ENCODE peak calls at places on chromosomes 11 and 22, in seven cellular contexts. One of them, this sample, is unnamed.

GRCh38 chr11:14258177-14258935 is 100.6 kb downstream of the RRAS2 start:
- DNase-seq in HTR-8/SVneo: peak
- DNase-seq in anterior cingulate cortex: no peak
- DNase-seq in MG63: no peak
- DNase-seq in upper lobe of right lung: no peak
- DNase-seq in cardiac fibroblast: peak
- DNase-seq in AML-193: no peak
- DNase-seq in this sample: no peak

GRCh38 chr11:65488273-65489058 is 10.4 kb upstream of the MALAT1 start:
- DNase-seq in HTR-8/SVneo: no peak
- DNase-seq in anterior cingulate cortex: no peak
- DNase-seq in MG63: no peak
- DNase-seq in upper lobe of right lung: peak
- DNase-seq in cardiac fibroblast: peak
- DNase-seq in AML-193: no peak
- DNase-seq in this sample: no peak

GRCh38 chr11:93775289-93775688 is 8.8 kb upstream of the MED17 start:
- DNase-seq in HTR-8/SVneo: no peak
- DNase-seq in anterior cingulate cortex: no peak
- DNase-seq in MG63: no peak
- DNase-seq in upper lobe of right lung: no peak
- DNase-seq in cardiac fibroblast: peak
- DNase-seq in AML-193: no peak
- DNase-seq in this sample: peak

GRCh38 chr11:19873730-19874129 is 161.1 kb downstream of the NAV2 start:
- DNase-seq in HTR-8/SVneo: no peak
- DNase-seq in anterior cingulate cortex: no peak
- DNase-seq in MG63: no peak
- DNase-seq in upper lobe of right lung: no peak
- DNase-seq in cardiac fibroblast: no peak
- DNase-seq in AML-193: no peak
- DNase-seq in this sample: no peak

GRCh38 chr11:87454246-87454645 is 416.5 kb downstream of the TMEM135 start:
- DNase-seq in HTR-8/SVneo: no peak
- DNase-seq in anterior cingulate cortex: peak
- DNase-seq in MG63: peak
- DNase-seq in upper lobe of right lung: no peak
- DNase-seq in cardiac fibroblast: no peak
- DNase-seq in AML-193: no peak
- DNase-seq in this sample: no peak

GRCh38 chr11:69131644-69132300 is 24.0 kb upstream of the SMIM38 start:
- DNase-seq in HTR-8/SVneo: peak
- DNase-seq in anterior cingulate cortex: peak
- DNase-seq in MG63: peak
- DNase-seq in upper lobe of right lung: peak
- DNase-seq in cardiac fibroblast: peak
- DNase-seq in AML-193: no peak
- DNase-seq in this sample: no peak

GRCh38 chr11:111362887-111363411 is 16.1 kb downstream of the POU2AF1 start:
- DNase-seq in HTR-8/SVneo: no peak
- DNase-seq in anterior cingulate cortex: no peak
- DNase-seq in MG63: no peak
- DNase-seq in upper lobe of right lung: peak
- DNase-seq in cardiac fibroblast: no peak
- DNase-seq in AML-193: no peak
- DNase-seq in this sample: no peak

GRCh38 chr22:31625257-31625640 is 36.8 kb downstream of the PISD start:
- DNase-seq in HTR-8/SVneo: no peak
- DNase-seq in anterior cingulate cortex: no peak
- DNase-seq in MG63: no peak
- DNase-seq in upper lobe of right lung: no peak
- DNase-seq in cardiac fibroblast: no peak
- DNase-seq in AML-193: no peak
- DNase-seq in this sample: no peak

GRCh38 chr11:128407962-128408361 is 179.4 kb downstream of the ETS1 start:
- DNase-seq in HTR-8/SVneo: no peak
- DNase-seq in anterior cingulate cortex: peak
- DNase-seq in MG63: peak
- DNase-seq in upper lobe of right lung: no peak
- DNase-seq in cardiac fibroblast: peak
- DNase-seq in AML-193: no peak
- DNase-seq in this sample: no peak

GRCh38 chr11:57167125-57167839 is 14.5 kb upstream of the LRRC55 start:
- DNase-seq in HTR-8/SVneo: no peak
- DNase-seq in anterior cingulate cortex: no peak
- DNase-seq in MG63: no peak
- DNase-seq in upper lobe of right lung: no peak
- DNase-seq in cardiac fibroblast: no peak
- DNase-seq in AML-193: no peak
- DNase-seq in this sample: no peak

GRCh38 chr11:76074178-76075112 is 131.9 kb downstream of the WNT11 start:
- DNase-seq in HTR-8/SVneo: no peak
- DNase-seq in anterior cingulate cortex: no peak
- DNase-seq in MG63: peak
- DNase-seq in upper lobe of right lung: no peak
- DNase-seq in cardiac fibroblast: peak
- DNase-seq in AML-193: no peak
- DNase-seq in this sample: peak

GRCh38 chr11:66172146-66172545 is 96.3 kb upstream of the RAB1B start:
- DNase-seq in HTR-8/SVneo: peak
- DNase-seq in anterior cingulate cortex: no peak
- DNase-seq in MG63: peak
- DNase-seq in upper lobe of right lung: no peak
- DNase-seq in cardiac fibroblast: peak
- DNase-seq in AML-193: no peak
- DNase-seq in this sample: no peak

GRCh38 chr22:30245985-30246901 is at the start of gene LIF:
- DNase-seq in HTR-8/SVneo: no peak
- DNase-seq in anterior cingulate cortex: no peak
- DNase-seq in MG63: peak
- DNase-seq in upper lobe of right lung: no peak
- DNase-seq in cardiac fibroblast: peak
- DNase-seq in AML-193: no peak
- DNase-seq in this sample: peak

GRCh38 chr11:79956061-79956460 is 515.2 kb upstream of the TENM4 start:
- DNase-seq in HTR-8/SVneo: no peak
- DNase-seq in anterior cingulate cortex: no peak
- DNase-seq in MG63: no peak
- DNase-seq in upper lobe of right lung: no peak
- DNase-seq in cardiac fibroblast: no peak
- DNase-seq in AML-193: no peak
- DNase-seq in this sample: no peak

GRCh38 chr22:38700271-38700788 is 413 bp downstream of the JOSD1 start:
- DNase-seq in HTR-8/SVneo: no peak
- DNase-seq in anterior cingulate cortex: no peak
- DNase-seq in MG63: peak
- DNase-seq in upper lobe of right lung: peak
- DNase-seq in cardiac fibroblast: peak
- DNase-seq in AML-193: peak
- DNase-seq in this sample: peak

GRCh38 chr11:33168605-33169240 is 7.4 kb upstream of the CSTF3 start:
- DNase-seq in HTR-8/SVneo: no peak
- DNase-seq in anterior cingulate cortex: no peak
- DNase-seq in MG63: no peak
- DNase-seq in upper lobe of right lung: no peak
- DNase-seq in cardiac fibroblast: no peak
- DNase-seq in AML-193: no peak
- DNase-seq in this sample: no peak

GRCh38 chr11:134139873-134140331 is 71.0 kb downstream of the JAM3 start:
- DNase-seq in HTR-8/SVneo: peak
- DNase-seq in anterior cingulate cortex: peak
- DNase-seq in MG63: peak
- DNase-seq in upper lobe of right lung: no peak
- DNase-seq in cardiac fibroblast: peak
- DNase-seq in AML-193: peak
- DNase-seq in this sample: peak

GRCh38 chr11:1863352-1864215 is 10.7 kb downstream of the LSP1 start:
- DNase-seq in HTR-8/SVneo: peak
- DNase-seq in anterior cingulate cortex: peak
- DNase-seq in MG63: peak
- DNase-seq in upper lobe of right lung: peak
- DNase-seq in cardiac fibroblast: peak
- DNase-seq in AML-193: no peak
- DNase-seq in this sample: peak

GRCh38 chr11:27162237-27162636 is 121.6 kb downstream of the BBOX1 start:
- DNase-seq in HTR-8/SVneo: no peak
- DNase-seq in anterior cingulate cortex: no peak
- DNase-seq in MG63: no peak
- DNase-seq in upper lobe of right lung: no peak
- DNase-seq in cardiac fibroblast: no peak
- DNase-seq in AML-193: no peak
- DNase-seq in this sample: no peak

GRCh38 chr11:114159320-114159719 is 99.8 kb downstream of the ZBTB16 start:
- DNase-seq in HTR-8/SVneo: no peak
- DNase-seq in anterior cingulate cortex: no peak
- DNase-seq in MG63: no peak
- DNase-seq in upper lobe of right lung: no peak
- DNase-seq in cardiac fibroblast: peak
- DNase-seq in AML-193: no peak
- DNase-seq in this sample: no peak

GRCh38 chr11:113274708-113275582 is 39.4 kb upstream of the TTC12 start:
- DNase-seq in HTR-8/SVneo: no peak
- DNase-seq in anterior cingulate cortex: peak
- DNase-seq in MG63: peak
- DNase-seq in upper lobe of right lung: no peak
- DNase-seq in cardiac fibroblast: no peak
- DNase-seq in AML-193: no peak
- DNase-seq in this sample: no peak

GRCh38 chr11:93849751-93850584 is 450 bp downstream of the VSTM5 start:
- DNase-seq in HTR-8/SVneo: no peak
- DNase-seq in anterior cingulate cortex: peak
- DNase-seq in MG63: no peak
- DNase-seq in upper lobe of right lung: no peak
- DNase-seq in cardiac fibroblast: peak
- DNase-seq in AML-193: no peak
- DNase-seq in this sample: no peak

GRCh38 chr11:76916712-76917111 is 56.0 kb downstream of the ACER3 start:
- DNase-seq in HTR-8/SVneo: no peak
- DNase-seq in anterior cingulate cortex: no peak
- DNase-seq in MG63: no peak
- DNase-seq in upper lobe of right lung: no peak
- DNase-seq in cardiac fibroblast: no peak
- DNase-seq in AML-193: no peak
- DNase-seq in this sample: no peak

GRCh38 chr11:112400615-112401014 is 140.0 kb upstream of the PLET1 start:
- DNase-seq in HTR-8/SVneo: no peak
- DNase-seq in anterior cingulate cortex: no peak
- DNase-seq in MG63: no peak
- DNase-seq in upper lobe of right lung: no peak
- DNase-seq in cardiac fibroblast: no peak
- DNase-seq in AML-193: no peak
- DNase-seq in this sample: no peak

GRCh38 chr11:112265659-112266409 is 5.2 kb upstream of the PLET1 start:
- DNase-seq in HTR-8/SVneo: no peak
- DNase-seq in anterior cingulate cortex: no peak
- DNase-seq in MG63: no peak
- DNase-seq in upper lobe of right lung: no peak
- DNase-seq in cardiac fibroblast: no peak
- DNase-seq in AML-193: no peak
- DNase-seq in this sample: no peak

GRCh38 chr11:71432761-71433647 is 15.2 kb downstream of the DHCR7 start:
- DNase-seq in HTR-8/SVneo: no peak
- DNase-seq in anterior cingulate cortex: peak
- DNase-seq in MG63: no peak
- DNase-seq in upper lobe of right lung: no peak
- DNase-seq in cardiac fibroblast: no peak
- DNase-seq in AML-193: no peak
- DNase-seq in this sample: no peak

GRCh38 chr22:35661377-35661937 is 13.2 kb downstream of the APOL6 start:
- DNase-seq in HTR-8/SVneo: no peak
- DNase-seq in anterior cingulate cortex: no peak
- DNase-seq in MG63: no peak
- DNase-seq in upper lobe of right lung: no peak
- DNase-seq in cardiac fibroblast: peak
- DNase-seq in AML-193: no peak
- DNase-seq in this sample: no peak

GRCh38 chr22:40070701-40071100 is 75.9 kb downstream of the FAM83F start:
- DNase-seq in HTR-8/SVneo: peak
- DNase-seq in anterior cingulate cortex: no peak
- DNase-seq in MG63: no peak
- DNase-seq in upper lobe of right lung: no peak
- DNase-seq in cardiac fibroblast: no peak
- DNase-seq in AML-193: no peak
- DNase-seq in this sample: no peak

GRCh38 chr11:81644239-81644840 is 1089.3 kb downstream of the FAM181B start:
- DNase-seq in HTR-8/SVneo: peak
- DNase-seq in anterior cingulate cortex: peak
- DNase-seq in MG63: peak
- DNase-seq in upper lobe of right lung: no peak
- DNase-seq in cardiac fibroblast: peak
- DNase-seq in AML-193: peak
- DNase-seq in this sample: peak

GRCh38 chr22:37019309-37020191 is at the start of the genes MPST and TST:
- DNase-seq in HTR-8/SVneo: peak
- DNase-seq in anterior cingulate cortex: peak
- DNase-seq in MG63: peak
- DNase-seq in upper lobe of right lung: peak
- DNase-seq in cardiac fibroblast: peak
- DNase-seq in AML-193: peak
- DNase-seq in this sample: peak

GRCh38 chr11:117923773-117924172 is 5.4 kb downstream of the TMPRSS13 start:
- DNase-seq in HTR-8/SVneo: no peak
- DNase-seq in anterior cingulate cortex: no peak
- DNase-seq in MG63: no peak
- DNase-seq in upper lobe of right lung: no peak
- DNase-seq in cardiac fibroblast: no peak
- DNase-seq in AML-193: no peak
- DNase-seq in this sample: no peak

GRCh38 chr11:3659595-3660515 is 11.3 kb downstream of the CHRNA10 start:
- DNase-seq in HTR-8/SVneo: no peak
- DNase-seq in anterior cingulate cortex: no peak
- DNase-seq in MG63: no peak
- DNase-seq in upper lobe of right lung: no peak
- DNase-seq in cardiac fibroblast: no peak
- DNase-seq in AML-193: no peak
- DNase-seq in this sample: no peak